ENCODE peak calls at places on chromosomes 11 and 22, in four cellular contexts. U is Calu3, H is tibial artery, O is cardiac muscle cell. R is an unnamed sample.

GRCh38 chr11:10303558-10304363 is 1.1 kb upstream of the ADM start:
- DNase-seq in U (peak; percentile 38), H (peak; percentile 71), O (peak; percentile 57), R (peak; percentile 75)

GRCh38 chr11:57885298-57886035 is 123.9 kb downstream of the CTNND1 start:
- DNase-seq in U (peak; percentile 13), H (no peak), O (peak; percentile 11), R (no peak)

GRCh38 chr11:96155627-96156378 is 187.2 kb downstream of the MAML2 start:
- DNase-seq in U (peak; percentile 23), H (peak; percentile 85), O (peak; percentile 99), R (peak; percentile 81)

GRCh38 chr22:42780070-42780540 is 59.4 kb upstream of the A4GALT start:
- DNase-seq in U (peak; percentile 68), H (no peak), O (peak; percentile 97), R (no peak)

GRCh38 chr22:30305519-30305905 is 16.2 kb upstream of the CASTOR1 start:
- DNase-seq in U (no peak), H (peak; percentile 86), O (peak; percentile 62), R (no peak)

GRCh38 chr11:7911011-7911410 is 20.1 kb downstream of the OR10A6 start:
- DNase-seq in U (no peak), H (no peak), O (no peak), R (no peak)

GRCh38 chr11:85961930-85962363 is 106.8 kb downstream of the CCDC83 start:
- DNase-seq in U (no peak), H (no peak), O (peak; percentile 79), R (no peak)

GRCh38 chr11:77148963-77149715 is 21.1 kb downstream of the MYO7A start:
- DNase-seq in U (no peak), H (no peak), O (no peak), R (no peak)

GRCh38 chr22:40605676-40606250 is 30.8 kb downstream of the MRTFA start:
- DNase-seq in U (no peak), H (no peak), O (peak; percentile 42), R (no peak)

GRCh38 chr11:34063061-34063795 is 11.7 kb downstream of the CAPRIN1 start:
- DNase-seq in U (no peak), H (no peak), O (peak; percentile 38), R (no peak)

GRCh38 chr11:8382436-8383053 is 118.9 kb upstream of the LMO1 start:
- DNase-seq in U (no peak), H (no peak), O (peak; percentile 29), R (no peak)

GRCh38 chr22:24994070-24994763 is 41.7 kb downstream of the KIAA1671 start:
- DNase-seq in U (peak; percentile 74), H (no peak), O (no peak), R (no peak)

GRCh38 chr11:69831985-69832384 is 12.8 kb upstream of the FGF3 start:
- DNase-seq in U (no peak), H (no peak), O (no peak), R (peak; percentile 4)

GRCh38 chr11:78000193-78000592 is 5.7 kb upstream of the INTS4 start:
- DNase-seq in U (peak; percentile 56), H (no peak), O (peak; percentile 88), R (no peak)

GRCh38 chr11:120883404-120884135 is 140.3 kb upstream of the TBCEL start:
- DNase-seq in U (no peak), H (no peak), O (peak; percentile 42), R (no peak)

GRCh38 chr11:75301602-75302345 is 49.7 kb downstream of the ARRB1 start:
- DNase-seq in U (no peak), H (no peak), O (no peak), R (no peak)

GRCh38 chr22:17739196-17739975 is 34.9 kb downstream of the BID start:
- DNase-seq in U (no peak), H (peak; percentile 65), O (no peak), R (no peak)

GRCh38 chr11:62665630-62666258 is 632 bp downstream of the CSKMT start:
- DNase-seq in U (peak; percentile 30), H (peak; percentile 81), O (peak; percentile 79), R (peak; percentile 85)

GRCh38 chr11:103893366-103893765 is 143.1 kb upstream of the DDI1 start:
- DNase-seq in U (no peak), H (no peak), O (no peak), R (no peak)

R was measured in suprapubic skin.